ENCODE peak calls at places on chromosomes 12 and 14, in five cellular contexts. K is ovary; O is pancreas; R is tibial nerve; E is CD8-positive, alpha-beta memory T cell. H is an unnamed sample.

GRCh38 chr14:74825008-74825407 is 50.9 kb downstream of the PROX2 start:
- DNase-seq in K (no peak), O (no peak), R (no peak), E (no peak), H (no peak)

GRCh38 chr14:31326111-31326510 is 94.2 kb downstream of the HEATR5A start:
- DNase-seq in K (no peak), O (no peak), R (no peak), E (no peak), H (no peak)

GRCh38 chr12:89862511-89863331 is 154.1 kb upstream of the ATP2B1 start:
- DNase-seq in K (no peak), O (no peak), R (no peak), E (peak; percentile 67), H (peak; percentile 51)

GRCh38 chr14:72965249-72965648 is 39.0 kb downstream of the DCAF4 start:
- DNase-seq in K (no peak), O (no peak), R (no peak), E (no peak), H (no peak)

GRCh38 chr12:50598321-50598862 is 93.6 kb downstream of the DIP2B start:
- DNase-seq in K (no peak), O (no peak), R (no peak), E (no peak), H (no peak)

GRCh38 chr14:95691591-95691990 is 5.4 kb downstream of the TCL1B start:
- DNase-seq in K (no peak), O (no peak), R (no peak), E (no peak), H (no peak)

GRCh38 chr14:93648440-93649168 is 139.7 kb downstream of the PRIMA1 start:
- DNase-seq in K (no peak), O (no peak), R (no peak), E (no peak), H (no peak)

GRCh38 chr14:75984674-75985073 is 889 bp upstream of the IFT43 start:
- DNase-seq in K (no peak), O (no peak), R (no peak), E (no peak), H (no peak)

GRCh38 chr12:66641057-66641456 is 37.8 kb downstream of the GRIP1 start:
- DNase-seq in K (no peak), O (no peak), R (no peak), E (no peak), H (no peak)

GRCh38 chr14:60220917-60221316 is 28.1 kb upstream of the PPM1A start:
- DNase-seq in K (no peak), O (no peak), R (no peak), E (no peak), H (no peak)

GRCh38 chr14:56797569-56798446 is 12.5 kb downstream of the OTX2 start:
- DNase-seq in K (no peak), O (no peak), R (no peak), E (no peak), H (no peak)

GRCh38 chr14:93759781-93760307 is 28.4 kb downstream of the PRIMA1 start:
- DNase-seq in K (peak; percentile 65), O (no peak), R (no peak), E (no peak), H (peak; percentile 72)

DNA sequence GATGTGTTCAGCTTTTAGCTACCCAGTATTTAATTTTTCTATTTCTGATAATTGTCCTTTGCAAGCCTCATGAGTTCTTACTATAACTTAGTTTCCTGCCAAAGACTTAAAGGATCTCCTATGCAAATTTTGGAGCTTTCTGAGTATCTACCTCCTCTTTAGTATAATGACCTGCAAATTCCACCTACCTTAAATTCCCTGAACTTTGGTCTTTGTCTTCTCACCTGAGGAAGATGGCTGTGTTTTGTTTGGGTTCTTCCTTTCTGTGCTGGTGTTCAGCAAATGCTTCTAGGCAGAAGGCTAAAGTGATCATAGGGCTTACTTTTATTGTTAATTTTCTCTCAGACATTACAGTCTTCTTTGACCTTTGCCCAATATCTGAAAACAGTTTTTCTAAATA is 142.8 kb downstream of the FUT8 start:
- DNase-seq in K (no peak), O (no peak), R (no peak), E (no peak), H (no peak)
- H3K4me1 ChIP-seq in K (peaks cover 1% of the 10 kb centered on the region), O (no peaks in the 10 kb centered on the region), R (no peaks in the 10 kb centered on the region), E (peaks cover 5% of the 10 kb centered on the region), H (no peaks in the 10 kb centered on the region)

DNA sequence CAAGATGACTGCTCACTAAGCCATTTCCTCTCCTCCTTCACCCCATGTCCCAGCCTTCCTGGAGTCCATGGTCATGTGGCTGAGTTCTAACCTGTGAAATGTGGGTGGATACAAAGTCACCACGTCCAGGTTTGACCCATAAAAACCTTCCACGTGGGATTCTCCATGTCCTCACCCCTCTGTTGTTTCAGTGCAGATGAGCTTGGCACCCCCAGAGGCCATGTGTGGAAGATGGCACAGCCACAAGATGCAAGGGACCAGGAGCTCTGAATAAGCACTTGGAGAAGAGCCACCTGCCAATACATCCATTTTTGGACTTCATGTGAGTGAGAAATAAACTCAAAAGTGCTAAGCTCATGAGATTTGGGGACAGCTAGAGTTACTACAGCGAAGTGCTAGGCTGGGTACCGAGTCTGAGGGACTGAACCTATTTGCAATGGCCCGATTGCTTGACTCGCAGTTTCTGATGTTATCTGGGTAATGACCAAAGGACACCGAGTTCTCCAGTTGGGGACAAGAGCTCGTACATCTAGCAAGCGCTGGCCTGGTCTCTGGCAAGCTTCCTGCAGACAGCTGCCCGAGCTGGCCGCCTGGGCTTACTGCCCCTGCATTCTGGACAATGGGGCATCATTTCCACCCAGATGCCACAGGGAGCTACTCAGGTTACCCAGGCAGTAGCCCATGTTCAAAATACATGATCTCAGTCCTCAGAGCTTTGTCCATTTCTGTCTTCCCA is 7.7 kb upstream of the SLC24A4 start:
- DNase-seq in K (no peak), O (no peak), R (no peak), E (no peak), H (no peak)
- H3K27me3 ChIP-seq in K (no peaks in the 10 kb centered on the region), O (no peaks in the 10 kb centered on the region), R (no peaks in the 10 kb centered on the region), E (no peaks in the 10 kb centered on the region), H (no peaks in the 10 kb centered on the region)

GRCh38 chr14:32726516-32726915 is 212.2 kb upstream of the NPAS3 start:
- DNase-seq in K (no peak), O (no peak), R (no peak), E (no peak), H (no peak)
- H3K27ac ChIP-seq in K (no peak overlapping the region), O (no peak overlapping the region), R (no peak overlapping the region), E (no peak overlapping the region), H (no peak overlapping the region)

GRCh38 chr12:27576667-27577347 is 52.8 kb downstream of the PPFIBP1 start:
- DNase-seq in K (no peak), O (no peak), R (no peak), E (no peak), H (no peak)
- H3K4me1 ChIP-seq in K (peaks cover 12% of the 10 kb centered on the region), O (no peaks in the 10 kb centered on the region), R (peaks cover 12% of the 10 kb centered on the region), E (no peaks in the 10 kb centered on the region), H (peaks cover 15% of the 10 kb centered on the region)

DNA sequence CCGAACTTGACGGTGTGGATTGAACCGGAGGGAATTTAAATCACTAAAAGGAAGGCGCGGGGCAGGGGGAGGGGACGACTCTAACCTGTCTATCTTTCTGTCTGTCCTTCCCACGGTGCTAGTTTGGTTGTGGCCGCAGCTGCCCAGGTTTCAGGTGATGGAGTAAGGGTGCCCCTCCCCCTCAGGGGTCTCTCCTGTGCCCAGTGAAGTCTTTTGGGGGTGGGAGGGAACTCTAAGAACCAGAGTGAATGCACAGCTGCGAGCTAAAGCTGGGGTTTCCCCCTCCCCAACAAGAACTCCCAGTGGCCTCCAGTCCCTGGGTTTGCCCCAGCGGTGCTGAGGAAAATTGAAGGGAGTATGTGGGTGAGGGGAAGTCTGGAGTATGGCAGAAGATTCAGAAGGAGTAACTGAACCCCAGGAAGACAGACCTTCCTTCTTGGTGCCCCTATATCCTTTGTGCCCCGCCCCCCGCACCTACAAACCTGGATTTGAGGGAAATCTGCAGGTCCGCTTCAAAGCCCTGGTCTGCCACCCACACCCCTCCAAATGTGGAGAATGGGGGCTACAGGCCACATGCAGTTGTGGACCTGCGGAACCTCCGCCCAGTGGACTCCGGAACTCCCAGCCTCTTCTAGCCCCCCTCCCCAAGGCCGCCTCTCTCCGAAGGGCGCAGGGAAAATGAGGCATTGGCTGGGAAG is 3.6 kb upstream of the HOXC9 start:
- DNase-seq in K (peak; percentile 39), O (no peak), R (no peak), E (no peak), H (no peak)
- H3K27me3 ChIP-seq in K (no peaks in the 10 kb centered on the region), O (peaks cover 80% of the 10 kb centered on the region), R (peaks cover 89% of the 10 kb centered on the region), E (peaks cover 98% of the 10 kb centered on the region), H (no peaks in the 10 kb centered on the region)

GRCh38 chr12:132489078-132489601 is 811 bp upstream of the FBRSL1 start:
- DNase-seq in K (peak; percentile 71), O (no peak), R (no peak), E (peak; percentile 80), H (no peak)
- H3K27ac ChIP-seq in K (peak overlapping the region; percentile 71), O (peak overlapping the region; percentile 53), R (peak overlapping the region; percentile 91), E (peak overlapping the region; percentile 80), H (no peak overlapping the region)

GRCh38 chr14:89415139-89415538 is 1.9 kb downstream of the FOXN3 start:
- DNase-seq in K (no peak), O (no peak), R (no peak), E (no peak), H (no peak)

GRCh38 chr14:89408907-89409675 is 7.9 kb downstream of the FOXN3 start:
- DNase-seq in K (no peak), O (no peak), R (no peak), E (no peak), H (no peak)

GRCh38 chr14:89407856-89408255 is 9.2 kb downstream of the FOXN3 start:
- DNase-seq in K (no peak), O (no peak), R (no peak), E (no peak), H (no peak)

GRCh38 chr14:89409961-89410360 is 7.1 kb downstream of the FOXN3 start:
- DNase-seq in K (no peak), O (no peak), R (no peak), E (no peak), H (no peak)

GRCh38 chr14:89411976-89412375 is 5.1 kb downstream of the FOXN3 start:
- DNase-seq in K (no peak), O (no peak), R (no peak), E (no peak), H (no peak)
- H3K4me1 ChIP-seq in K (peaks cover 31% of the 10 kb centered on the region), O (peaks cover 15% of the 10 kb centered on the region), R (peaks cover 5% of the 10 kb centered on the region), E (peaks cover 37% of the 10 kb centered on the region), H (peaks cover 4% of the 10 kb centered on the region)

GRCh38 chr12:3563966-3564365 is 73.0 kb downstream of the PRMT8 start:
- DNase-seq in K (no peak), O (no peak), R (no peak), E (no peak), H (no peak)
- H3K27me3 ChIP-seq in K (no peaks in the 10 kb centered on the region), O (no peaks in the 10 kb centered on the region), R (no peaks in the 10 kb centered on the region), E (no peaks in the 10 kb centered on the region), H (no peaks in the 10 kb centered on the region)

H was measured in aorta.